ENCODE peak calls at places on chromosomes 12 and 14, in ten cellular contexts. B is NCI-H2081, I is cardiac muscle cell, L is HT1080, P is mucosa of gallbladder, Q is LNCaP clone FGC, O is tibial artery, W is HEK293T, T is NCI-H146, C is NCI-H774. J is an unnamed sample.

GRCh38 chr14:61968207-61968606 is 206.0 kb downstream of the SNAPC1 start:
- DNase-seq in B (no peak), I (no peak), L (no peak), P (no peak), Q (no peak), O (no peak), W (no peak), T (no peak), C (no peak), J (no peak)

GRCh38 chr12:51484119-51484518 is 59.5 kb downstream of the SLC4A8 start:
- DNase-seq in B (no peak), I (no peak), L (no peak), P (no peak), Q (no peak), O (no peak), W (no peak), T (no peak), C (no peak), J (no peak)

GRCh38 chr14:95227279-95227860 is 70.0 kb upstream of the DICER1 start:
- DNase-seq in B (peak; percentile 53), I (no peak), L (no peak), P (no peak), Q (no peak), O (no peak), W (peak; percentile 53), T (no peak), C (no peak), J (no peak)

GRCh38 chr12:115313929-115314328 is 630.0 kb upstream of the TBX3 start:
- DNase-seq in B (no peak), I (no peak), L (peak; percentile 88), P (peak; percentile 91), Q (no peak), O (no peak), W (no peak), T (no peak), C (no peak), J (peak; percentile 79)

GRCh38 chr14:60114881-60115280 is 23.2 kb downstream of the PCNX4 start:
- DNase-seq in B (no peak), I (no peak), L (no peak), P (no peak), Q (no peak), O (no peak), W (no peak), T (no peak), C (no peak), J (no peak)

GRCh38 chr12:92593734-92594402 is 108.9 kb upstream of the PLEKHG7 start:
- DNase-seq in B (no peak), I (no peak), L (peak; percentile 98), P (peak; percentile 65), Q (no peak), O (peak; percentile 75), W (no peak), T (no peak), C (no peak), J (peak; percentile 96)

GRCh38 chr12:92158711-92159534 is 13.3 kb upstream of the BTG1 start:
- DNase-seq in B (no peak), I (no peak), L (no peak), P (no peak), Q (no peak), O (no peak), W (no peak), T (no peak), C (no peak), J (no peak)

GRCh38 chr14:99241314-99242035 is 30.5 kb downstream of the BCL11B start:
- DNase-seq in B (no peak), I (no peak), L (no peak), P (no peak), Q (peak; percentile 59), O (no peak), W (no peak), T (no peak), C (no peak), J (no peak)

GRCh38 chr14:93880025-93880820 is 46.9 kb upstream of the FAM181A start:
- DNase-seq in B (peak; percentile 31), I (no peak), L (no peak), P (no peak), Q (no peak), O (peak; percentile 82), W (peak; percentile 49), T (no peak), C (no peak), J (peak; percentile 30)

GRCh38 chr12:107494331-107494730 is 191.3 kb upstream of the PWP1 start:
- DNase-seq in B (no peak), I (no peak), L (no peak), P (no peak), Q (no peak), O (no peak), W (no peak), T (no peak), C (no peak), J (no peak)

GRCh38 chr12:47870175-47870781 is 34.5 kb downstream of the VDR start:
- DNase-seq in B (no peak), I (peak; percentile 68), L (peak; percentile 16), P (no peak), Q (peak; percentile 21), O (peak; percentile 79), W (peak; percentile 55), T (peak; percentile 23), C (no peak), J (peak; percentile 69)

GRCh38 chr14:48526307-48526706 is 850.9 kb upstream of the MDGA2 start:
- DNase-seq in B (no peak), I (no peak), L (no peak), P (no peak), Q (no peak), O (no peak), W (no peak), T (no peak), C (no peak), J (no peak)

GRCh38 chr12:52347546-52348510 is 19.5 kb downstream of the KRT85 start:
- DNase-seq in B (no peak), I (no peak), L (no peak), P (no peak), Q (no peak), O (peak; percentile 54), W (no peak), T (no peak), C (no peak), J (no peak)

GRCh38 chr12:57069522-57069921 is 9.1 kb downstream of the NEMP1 start:
- DNase-seq in B (peak; percentile 51), I (peak; percentile 82), L (peak; percentile 57), P (peak; percentile 77), Q (peak; percentile 38), O (peak; percentile 87), W (peak; percentile 56), T (peak; percentile 54), C (peak; percentile 51), J (peak; percentile 89)